ENCODE peak calls at places on chromosome 16, in nine cellular contexts. One of them, this sample, is unnamed. For H3K4me1, the result is how much of the 10 kb centered on the place peaks cover.

GRCh38 chr16:2936436-2937011 is 24.8 kb downstream of the FLYWCH1 start:
- DNase-seq in left lung: no peak
- DNase-seq in PC-9: no peak
- DNase-seq in uterus: no peak
- DNase-seq in mammary epithelial cell: no peak
- DNase-seq in mesendoderm: no peak
- DNase-seq in IMR-90: no peak
- DNase-seq in transverse colon: no peak
- DNase-seq in mesenchymal stem cell: no peak
- DNase-seq in this sample: no peak

GRCh38 chr16:13036600-13036999 is 135.2 kb downstream of the SHISA9 start:
- DNase-seq in transverse colon: no peak
- DNase-seq in mammary epithelial cell: peak
- DNase-seq in left lung: no peak
- DNase-seq in mesenchymal stem cell: peak
- DNase-seq in IMR-90: peak
- DNase-seq in uterus: no peak
- DNase-seq in PC-9: no peak
- DNase-seq in mesendoderm: peak
- DNase-seq in this sample: no peak

GRCh38 chr16:31033709-31034492 is 543 bp downstream of the STX4 start:
- DNase-seq in mammary epithelial cell: peak
- DNase-seq in transverse colon: peak
- DNase-seq in uterus: peak
- DNase-seq in left lung: peak
- DNase-seq in mesendoderm: peak
- DNase-seq in IMR-90: peak
- DNase-seq in PC-9: peak
- DNase-seq in mesenchymal stem cell: peak
- DNase-seq in this sample: peak

GRCh38 chr16:9521749-9522370 is 430.4 kb downstream of the HAPSTR1 start:
- DNase-seq in transverse colon: no peak
- DNase-seq in IMR-90: no peak
- DNase-seq in mammary epithelial cell: no peak
- DNase-seq in left lung: no peak
- DNase-seq in PC-9: no peak
- DNase-seq in uterus: no peak
- DNase-seq in mesendoderm: peak
- DNase-seq in mesenchymal stem cell: no peak
- DNase-seq in this sample: no peak

GRCh38 chr16:31118223-31119155 is 1.0 kb downstream of the KAT8 start:
- DNase-seq in IMR-90: peak
- DNase-seq in left lung: no peak
- DNase-seq in mesenchymal stem cell: peak
- DNase-seq in mesendoderm: no peak
- DNase-seq in PC-9: peak
- DNase-seq in uterus: no peak
- DNase-seq in mammary epithelial cell: peak
- DNase-seq in transverse colon: no peak
- DNase-seq in this sample: no peak

GRCh38 chr16:1991135-1991551 is 1.4 kb downstream of the SYNGR3 start:
- DNase-seq in mesenchymal stem cell: no peak
- DNase-seq in PC-9: no peak
- DNase-seq in mammary epithelial cell: no peak
- DNase-seq in uterus: no peak
- DNase-seq in left lung: no peak
- DNase-seq in transverse colon: peak
- DNase-seq in mesendoderm: no peak
- DNase-seq in IMR-90: no peak
- DNase-seq in this sample: no peak

GRCh38 chr16:47726031-47726675 is 265.0 kb downstream of the PHKB start:
- DNase-seq in IMR-90: peak
- DNase-seq in left lung: no peak
- DNase-seq in mesenchymal stem cell: no peak
- DNase-seq in transverse colon: no peak
- DNase-seq in mammary epithelial cell: no peak
- DNase-seq in PC-9: no peak
- DNase-seq in mesendoderm: peak
- DNase-seq in uterus: no peak
- DNase-seq in this sample: no peak

GRCh38 chr16:89344846-89345577 is 127.5 kb downstream of the ZNF778 start:
- DNase-seq in PC-9: no peak
- DNase-seq in mesendoderm: no peak
- DNase-seq in uterus: no peak
- DNase-seq in mammary epithelial cell: no peak
- DNase-seq in left lung: peak
- DNase-seq in mesenchymal stem cell: no peak
- DNase-seq in transverse colon: no peak
- DNase-seq in IMR-90: no peak
- DNase-seq in this sample: no peak

GRCh38 chr16:56513972-56514371 is 5.9 kb downstream of the BBS2 start:
- DNase-seq in mesenchymal stem cell: peak
- DNase-seq in mesendoderm: peak
- DNase-seq in uterus: peak
- DNase-seq in transverse colon: peak
- DNase-seq in mammary epithelial cell: peak
- DNase-seq in left lung: no peak
- DNase-seq in PC-9: peak
- DNase-seq in IMR-90: peak
- DNase-seq in this sample: no peak

GRCh38 chr16:27363797-27364196 is 38.2 kb upstream of the IL21R start:
- DNase-seq in PC-9: peak
- DNase-seq in uterus: peak
- DNase-seq in transverse colon: peak
- DNase-seq in left lung: peak
- DNase-seq in mammary epithelial cell: peak
- DNase-seq in mesenchymal stem cell: no peak
- DNase-seq in IMR-90: no peak
- DNase-seq in mesendoderm: no peak
- DNase-seq in this sample: no peak

GRCh38 chr16:27960619-27961295 is 102.8 kb downstream of the GSG1L start:
- DNase-seq in mesenchymal stem cell: no peak
- DNase-seq in PC-9: no peak
- DNase-seq in mesendoderm: no peak
- DNase-seq in mammary epithelial cell: no peak
- DNase-seq in uterus: no peak
- DNase-seq in left lung: no peak
- DNase-seq in IMR-90: no peak
- DNase-seq in transverse colon: no peak
- DNase-seq in this sample: no peak

GRCh38 chr16:799948-800833 is at the start of gene GNG13:
- DNase-seq in mesendoderm: peak
- DNase-seq in uterus: no peak
- DNase-seq in IMR-90: no peak
- DNase-seq in PC-9: no peak
- DNase-seq in mesenchymal stem cell: no peak
- DNase-seq in transverse colon: no peak
- DNase-seq in left lung: no peak
- DNase-seq in mammary epithelial cell: no peak
- DNase-seq in this sample: no peak

GRCh38 chr16:15983898-15984297 is 34.5 kb downstream of the ABCC1 start:
- DNase-seq in mammary epithelial cell: no peak
- DNase-seq in transverse colon: no peak
- DNase-seq in mesendoderm: no peak
- DNase-seq in PC-9: no peak
- DNase-seq in mesenchymal stem cell: peak
- DNase-seq in IMR-90: peak
- DNase-seq in left lung: no peak
- DNase-seq in uterus: no peak
- DNase-seq in this sample: no peak

GRCh38 chr16:50245417-50246298 is 20.7 kb upstream of the ADCY7 start:
- DNase-seq in uterus: no peak
- DNase-seq in mesenchymal stem cell: peak
- DNase-seq in PC-9: peak
- DNase-seq in mesendoderm: peak
- DNase-seq in IMR-90: peak
- DNase-seq in mammary epithelial cell: peak
- DNase-seq in left lung: peak
- DNase-seq in transverse colon: peak
- DNase-seq in this sample: peak

GRCh38 chr16:47979783-47980182 is 176.0 kb downstream of the ABCC12 start:
- DNase-seq in PC-9: no peak
- DNase-seq in mesenchymal stem cell: no peak
- DNase-seq in transverse colon: no peak
- DNase-seq in uterus: no peak
- DNase-seq in mammary epithelial cell: no peak
- DNase-seq in IMR-90: no peak
- DNase-seq in left lung: no peak
- DNase-seq in mesendoderm: no peak
- DNase-seq in this sample: no peak

GRCh38 chr16:86991679-86992078 is 325.5 kb downstream of the C16orf95 start:
- DNase-seq in mesenchymal stem cell: peak
- DNase-seq in mesendoderm: no peak
- DNase-seq in PC-9: no peak
- DNase-seq in mammary epithelial cell: peak
- DNase-seq in left lung: no peak
- DNase-seq in transverse colon: no peak
- DNase-seq in IMR-90: peak
- DNase-seq in uterus: no peak
- DNase-seq in this sample: no peak

GRCh38 chr16:82034981-82035612 is at the start of gene HSD17B2:
- DNase-seq in mammary epithelial cell: peak
- DNase-seq in left lung: no peak
- DNase-seq in PC-9: no peak
- DNase-seq in transverse colon: peak
- DNase-seq in IMR-90: peak
- DNase-seq in uterus: no peak
- DNase-seq in mesenchymal stem cell: no peak
- DNase-seq in mesendoderm: no peak
- DNase-seq in this sample: no peak

GRCh38 chr16:68335175-68335574 is 24.4 kb downstream of the PRMT7 start:
- DNase-seq in mesenchymal stem cell: no peak
- DNase-seq in transverse colon: no peak
- DNase-seq in mammary epithelial cell: peak
- DNase-seq in PC-9: no peak
- DNase-seq in IMR-90: peak
- DNase-seq in uterus: no peak
- DNase-seq in mesendoderm: no peak
- DNase-seq in left lung: no peak
- DNase-seq in this sample: no peak

GRCh38 chr16:68328151-68328859 is 17.5 kb downstream of the PRMT7 start:
- DNase-seq in transverse colon: peak
- DNase-seq in uterus: peak
- DNase-seq in mesenchymal stem cell: peak
- DNase-seq in IMR-90: peak
- DNase-seq in mesendoderm: peak
- DNase-seq in PC-9: peak
- DNase-seq in left lung: peak
- DNase-seq in mammary epithelial cell: peak
- DNase-seq in this sample: peak

GRCh38 chr16:68328860-68329370 is 18.1 kb downstream of the PRMT7 start:
- DNase-seq in mesenchymal stem cell: no peak
- DNase-seq in mesendoderm: peak
- DNase-seq in PC-9: peak
- DNase-seq in uterus: no peak
- DNase-seq in mammary epithelial cell: no peak
- DNase-seq in IMR-90: no peak
- DNase-seq in left lung: no peak
- DNase-seq in transverse colon: no peak
- DNase-seq in this sample: no peak

GRCh38 chr16:68331879-68332410 is 21.1 kb downstream of the PRMT7 start:
- DNase-seq in left lung: no peak
- DNase-seq in PC-9: no peak
- DNase-seq in transverse colon: no peak
- DNase-seq in IMR-90: peak
- DNase-seq in mammary epithelial cell: no peak
- DNase-seq in mesenchymal stem cell: peak
- DNase-seq in uterus: no peak
- DNase-seq in mesendoderm: no peak
- DNase-seq in this sample: no peak

GRCh38 chr16:68332411-68333121 is 21.7 kb downstream of the PRMT7 start:
- DNase-seq in PC-9: no peak
- DNase-seq in mammary epithelial cell: no peak
- DNase-seq in mesendoderm: peak
- DNase-seq in mesenchymal stem cell: peak
- DNase-seq in uterus: no peak
- DNase-seq in IMR-90: peak
- DNase-seq in transverse colon: peak
- DNase-seq in left lung: peak
- DNase-seq in this sample: no peak
- H3K27ac ChIP-seq in PC-9: no peak
- H3K27ac ChIP-seq in mammary epithelial cell: no peak
- H3K27ac ChIP-seq in mesendoderm: peak
- H3K27ac ChIP-seq in mesenchymal stem cell: peak
- H3K27ac ChIP-seq in uterus: peak
- H3K27ac ChIP-seq in IMR-90: peak
- H3K27ac ChIP-seq in transverse colon: peak
- H3K27ac ChIP-seq in left lung: peak
- H3K27ac ChIP-seq in this sample: no peak

GRCh38 chr16:53769185-53769584 is 65.2 kb downstream of the FTO start:
- DNase-seq in left lung: no peak
- DNase-seq in transverse colon: no peak
- DNase-seq in mesenchymal stem cell: no peak
- DNase-seq in mammary epithelial cell: no peak
- DNase-seq in mesendoderm: no peak
- DNase-seq in PC-9: no peak
- DNase-seq in uterus: no peak
- DNase-seq in IMR-90: no peak
- DNase-seq in this sample: no peak
- H3K4me1 ChIP-seq in left lung: half or more
- H3K4me1 ChIP-seq in transverse colon: under half
- H3K4me1 ChIP-seq in mesenchymal stem cell: under half
- H3K4me1 ChIP-seq in mammary epithelial cell: under half
- H3K4me1 ChIP-seq in mesendoderm: under half
- H3K4me1 ChIP-seq in PC-9: half or more
- H3K4me1 ChIP-seq in uterus: under half
- H3K4me1 ChIP-seq in IMR-90: under half
- H3K4me1 ChIP-seq in this sample: under half

GRCh38 chr16:85395913-85396878 is 216.9 kb upstream of the GSE1 start:
- DNase-seq in transverse colon: no peak
- DNase-seq in uterus: peak
- DNase-seq in PC-9: no peak
- DNase-seq in mesendoderm: no peak
- DNase-seq in mammary epithelial cell: peak
- DNase-seq in left lung: peak
- DNase-seq in IMR-90: peak
- DNase-seq in mesenchymal stem cell: peak
- DNase-seq in this sample: no peak
- H3K4me3 ChIP-seq in transverse colon: no peak
- H3K4me3 ChIP-seq in uterus: no peak
- H3K4me3 ChIP-seq in PC-9: no peak
- H3K4me3 ChIP-seq in mesendoderm: no peak
- H3K4me3 ChIP-seq in mammary epithelial cell: no peak
- H3K4me3 ChIP-seq in left lung: no peak
- H3K4me3 ChIP-seq in IMR-90: no peak
- H3K4me3 ChIP-seq in mesenchymal stem cell: no peak
- H3K4me3 ChIP-seq in this sample: no peak

GRCh38 chr16:52318259-52319008 is 228.5 kb downstream of the TOX3 start:
- DNase-seq in IMR-90: no peak
- DNase-seq in mammary epithelial cell: no peak
- DNase-seq in mesendoderm: peak
- DNase-seq in left lung: no peak
- DNase-seq in transverse colon: no peak
- DNase-seq in mesenchymal stem cell: no peak
- DNase-seq in PC-9: no peak
- DNase-seq in uterus: no peak
- DNase-seq in this sample: no peak

GRCh38 chr16:52316241-52316640 is 230.7 kb downstream of the TOX3 start:
- DNase-seq in mesenchymal stem cell: no peak
- DNase-seq in uterus: no peak
- DNase-seq in mammary epithelial cell: no peak
- DNase-seq in IMR-90: no peak
- DNase-seq in PC-9: no peak
- DNase-seq in transverse colon: no peak
- DNase-seq in mesendoderm: no peak
- DNase-seq in left lung: no peak
- DNase-seq in this sample: no peak

GRCh38 chr16:52320930-52321439 is 226.0 kb downstream of the TOX3 start:
- DNase-seq in IMR-90: no peak
- DNase-seq in uterus: no peak
- DNase-seq in PC-9: no peak
- DNase-seq in mesenchymal stem cell: no peak
- DNase-seq in transverse colon: no peak
- DNase-seq in mammary epithelial cell: no peak
- DNase-seq in left lung: no peak
- DNase-seq in mesendoderm: no peak
- DNase-seq in this sample: no peak
- H3K27ac ChIP-seq in IMR-90: no peak
- H3K27ac ChIP-seq in uterus: no peak
- H3K27ac ChIP-seq in PC-9: no peak
- H3K27ac ChIP-seq in mesenchymal stem cell: no peak
- H3K27ac ChIP-seq in transverse colon: no peak
- H3K27ac ChIP-seq in mammary epithelial cell: no peak
- H3K27ac ChIP-seq in left lung: no peak
- H3K27ac ChIP-seq in mesendoderm: no peak
- H3K27ac ChIP-seq in this sample: no peak

This sample was measured in right atrium auricular region.